ENCODE peak calls at places on chromosomes 13 and 19, in four cellular contexts. One of them, this sample, is unnamed.

GRCh38 chr13:46666727-46667456 is 113.9 kb downstream of the LRCH1 start:
- DNase-seq in T-helper 17 cell: no peak
- DNase-seq in effector CD4-positive, alpha-beta T cell: no peak
- DNase-seq in NCI-H2081: peak; percentile 56
- DNase-seq in this sample: no peak

GRCh38 chr13:91361755-91362271 is 14.3 kb downstream of the MIR17HG start:
- DNase-seq in NCI-H2081: no peak
- DNase-seq in effector CD4-positive, alpha-beta T cell: no peak
- DNase-seq in T-helper 17 cell: no peak
- DNase-seq in this sample: no peak

GRCh38 chr13:97724450-97724849 is 229.0 kb upstream of the IPO5 start:
- DNase-seq in effector CD4-positive, alpha-beta T cell: no peak
- DNase-seq in T-helper 17 cell: no peak
- DNase-seq in NCI-H2081: no peak
- DNase-seq in this sample: no peak

GRCh38 chr13:32585625-32586021 is 629 bp upstream of the PDS5B start:
- DNase-seq in T-helper 17 cell: no peak
- DNase-seq in NCI-H2081: no peak
- DNase-seq in effector CD4-positive, alpha-beta T cell: no peak
- DNase-seq in this sample: no peak

GRCh38 chr13:35474551-35474950 is 1.9 kb downstream of the MAB21L1 start:
- DNase-seq in effector CD4-positive, alpha-beta T cell: no peak
- DNase-seq in NCI-H2081: no peak
- DNase-seq in T-helper 17 cell: no peak
- DNase-seq in this sample: no peak

GRCh38 chr13:114048463-114048862 is 74.6 kb upstream of the C13orf46 start:
- DNase-seq in effector CD4-positive, alpha-beta T cell: no peak
- DNase-seq in T-helper 17 cell: no peak
- DNase-seq in NCI-H2081: no peak
- DNase-seq in this sample: no peak

GRCh38 chr19:56348289-56348877 is 33.7 kb upstream of the ZSCAN5A start:
- DNase-seq in NCI-H2081: no peak
- DNase-seq in T-helper 17 cell: no peak
- DNase-seq in effector CD4-positive, alpha-beta T cell: no peak
- DNase-seq in this sample: no peak

GRCh38 chr13:113216165-113217056 is 7.0 kb downstream of the CUL4A start:
- DNase-seq in T-helper 17 cell: no peak
- DNase-seq in NCI-H2081: no peak
- DNase-seq in effector CD4-positive, alpha-beta T cell: no peak
- DNase-seq in this sample: no peak

GRCh38 chr13:97566907-97567306 is 132.9 kb downstream of the RAP2A start:
- DNase-seq in NCI-H2081: no peak
- DNase-seq in effector CD4-positive, alpha-beta T cell: no peak
- DNase-seq in T-helper 17 cell: no peak
- DNase-seq in this sample: no peak

GRCh38 chr13:35953537-35954206 is 177.5 kb downstream of the DCLK1 start:
- DNase-seq in NCI-H2081: peak; percentile 93
- DNase-seq in effector CD4-positive, alpha-beta T cell: no peak
- DNase-seq in T-helper 17 cell: no peak
- DNase-seq in this sample: no peak

GRCh38 chr13:28451482-28452217 is 43.3 kb downstream of the FLT1 start:
- DNase-seq in effector CD4-positive, alpha-beta T cell: no peak
- DNase-seq in NCI-H2081: no peak
- DNase-seq in T-helper 17 cell: no peak
- DNase-seq in this sample: no peak

GRCh38 chr13:25816239-25816638 is 235.6 kb downstream of the SHISA2 start:
- DNase-seq in effector CD4-positive, alpha-beta T cell: no peak
- DNase-seq in NCI-H2081: no peak
- DNase-seq in T-helper 17 cell: no peak
- DNase-seq in this sample: no peak

GRCh38 chr13:111661052-111661451 is 340.6 kb downstream of the TEX29 start:
- DNase-seq in effector CD4-positive, alpha-beta T cell: no peak
- DNase-seq in T-helper 17 cell: no peak
- DNase-seq in NCI-H2081: no peak
- DNase-seq in this sample: no peak

This sample was measured in GM10248.